ENCODE peak calls at places on chromosomes 6 and 20, in seven cellular contexts. A is fibroblast of lung, C is heart right ventricle, L is heart left ventricle, K is hepatocyte, X is Caco-2, H is IMR-90. R is an unnamed sample.

GRCh38 chr6:4055420-4056041 is 23.4 kb downstream of the FAM217A start:
- DNase-seq in H (peak; percentile 89), X (no peak), L (no peak), C (peak; percentile 30), A (peak; percentile 77), K (peak; percentile 74), R (peak; percentile 19)

GRCh38 chr6:161744211-161745067 is 470.6 kb upstream of the AGPAT4 start:
- DNase-seq in A (peak; percentile 70), X (no peak), K (no peak), C (no peak), H (no peak), L (no peak), R (no peak)

GRCh38 chr6:167137881-167138280 is 15.0 kb downstream of the CCR6 start:
- DNase-seq in K (no peak), A (no peak), H (no peak), L (no peak), C (no peak), X (no peak), R (no peak)

GRCh38 chr20:31543966-31544598 is 29.8 kb downstream of the HM13 start:
- DNase-seq in X (no peak), A (peak; percentile 97), H (peak; percentile 98), C (no peak), L (no peak), K (peak; percentile 82), R (no peak)

GRCh38 chr6:20319520-20320357 is 81.9 kb upstream of the E2F3 start:
- DNase-seq in C (no peak), A (no peak), H (no peak), L (peak; percentile 75), X (no peak), K (no peak), R (no peak)

GRCh38 chr6:436308-437041 is 44.9 kb downstream of the IRF4 start:
- DNase-seq in A (peak; percentile 75), K (no peak), C (no peak), L (peak; percentile 43), X (no peak), H (peak; percentile 60), R (no peak)

GRCh38 chr6:57207141-57207540 is 15.0 kb downstream of the RAB23 start:
- DNase-seq in H (peak; percentile 65), K (no peak), A (peak; percentile 80), X (no peak), C (no peak), L (no peak), R (no peak)

GRCh38 chr20:33604991-33605370 is 57.1 kb upstream of the C20orf144 start:
- DNase-seq in K (no peak), A (no peak), X (no peak), C (no peak), L (no peak), H (no peak), R (no peak)

GRCh38 chr6:134873500-134874388 is 76.2 kb downstream of the ALDH8A1 start:
- DNase-seq in A (no peak), L (no peak), X (no peak), C (no peak), K (no peak), H (no peak), R (no peak)

GRCh38 chr6:107443904-107444267 is 15.5 kb downstream of the PDSS2 start:
- DNase-seq in X (no peak), L (no peak), H (no peak), C (no peak), A (peak; percentile 15), K (no peak), R (no peak)

GRCh38 chr20:5933802-5934436 is 16.4 kb downstream of the TRMT6 start:
- DNase-seq in H (no peak), X (no peak), C (peak; percentile 7), K (no peak), A (no peak), L (no peak), R (no peak)

GRCh38 chr6:85464722-85465150 is 14.9 kb downstream of the NT5E start:
- DNase-seq in A (peak; percentile 94), K (no peak), X (no peak), C (no peak), H (peak; percentile 98), L (no peak), R (no peak)

GRCh38 chr20:34907616-34908469 is 31.4 kb downstream of the ACSS2 start:
- DNase-seq in L (no peak), C (peak; percentile 72), H (peak; percentile 92), X (no peak), A (peak; percentile 89), K (peak; percentile 73), R (peak; percentile 42)

GRCh38 chr6:52647199-52647598 is 23.7 kb upstream of the TMEM14A start:
- DNase-seq in K (no peak), L (no peak), A (peak; percentile 30), C (no peak), X (no peak), H (peak; percentile 72), R (no peak)

GRCh38 chr6:144334150-144334708 is 49.1 kb downstream of the UTRN start:
- DNase-seq in K (no peak), C (no peak), X (no peak), A (no peak), H (no peak), L (no peak), R (no peak)

GRCh38 chr6:87407531-87407895 is 259 bp upstream of the CFAP206 start:
- DNase-seq in X (no peak), L (no peak), C (peak; percentile 40), H (peak; percentile 41), A (peak; percentile 37), K (peak; percentile 64), R (peak; percentile 6)

GRCh38 chr20:56445540-56445939 is 22.9 kb upstream of the RTF2 start:
- DNase-seq in X (no peak), C (no peak), K (no peak), A (no peak), L (no peak), H (no peak), R (no peak)

GRCh38 chr20:49821850-49822249 is 9.2 kb downstream of the SLC9A8 start:
- DNase-seq in H (peak; percentile 71), K (no peak), C (peak; percentile 24), L (no peak), X (no peak), A (peak; percentile 81), R (no peak)

GRCh38 chr20:62573856-62574611 is 68.3 kb upstream of the SLCO4A1 start:
- DNase-seq in X (no peak), C (no peak), A (no peak), H (no peak), L (no peak), K (no peak), R (no peak)

DNA sequence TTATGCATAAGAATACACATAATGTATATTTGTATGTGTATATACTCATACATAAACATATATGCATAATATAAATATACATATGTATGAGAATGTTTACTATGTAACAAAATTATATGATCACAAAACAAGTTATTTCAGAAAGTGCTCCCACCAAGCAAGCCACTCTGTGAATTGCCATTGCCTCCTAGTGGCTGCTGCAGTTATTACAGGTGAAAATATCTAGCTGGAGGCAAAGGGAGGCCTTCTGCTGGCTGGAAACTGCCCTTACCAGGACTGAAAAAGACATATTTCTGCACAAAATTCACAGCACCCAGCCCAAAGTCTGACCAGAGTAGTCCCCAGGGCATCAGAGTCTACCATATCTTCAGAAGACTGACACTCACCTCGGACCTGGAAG is 14.4 kb upstream of the ADAM33 start:
- DNase-seq in H (no peak), X (no peak), C (no peak), A (no peak), K (no peak), L (no peak), R (no peak)
- TF ChIP-seq CTCF in H (peak; percentile 38), X (no peak), C (peak; percentile 15), A (peak; percentile 67), K (peak; percentile 21), L (no peak), R (no peak)

GRCh38 chr6:159047896-159048685 is 3.3 kb upstream of the TAGAP start:
- DNase-seq in L (no peak), H (no peak), A (no peak), C (no peak), K (no peak), X (no peak), R (no peak)
- H3K4me1 ChIP-seq in L (peaks cover 10% of the 10 kb centered on the region), H (no peaks in the 10 kb centered on the region), A (no peaks in the 10 kb centered on the region), C (peaks cover 3% of the 10 kb centered on the region), K (peaks cover 8% of the 10 kb centered on the region), X (no peaks in the 10 kb centered on the region), R (no peaks in the 10 kb centered on the region)

GRCh38 chr6:32086661-32087573 is 22.2 kb downstream of the TNXB start:
- DNase-seq in K (no peak), X (no peak), C (no peak), L (peak; percentile 71), A (peak; percentile 87), H (peak; percentile 88), R (no peak)
- H3K4me3 ChIP-seq in K (no peak overlapping the region), X (no peak overlapping the region), C (peak overlapping the region; percentile 2), L (peak overlapping the region; percentile 37), A (no peak overlapping the region), H (no peak overlapping the region), R (no peak overlapping the region)

GRCh38 chr20:1085515-1086272 is 32.7 kb upstream of the PSMF1 start:
- DNase-seq in H (no peak), C (no peak), X (no peak), A (no peak), L (no peak), K (no peak), R (no peak)
- TF ChIP-seq CTCF in H (no peak), C (no peak), X (no peak), A (no peak), L (no peak), K (no peak), R (no peak)

DNA sequence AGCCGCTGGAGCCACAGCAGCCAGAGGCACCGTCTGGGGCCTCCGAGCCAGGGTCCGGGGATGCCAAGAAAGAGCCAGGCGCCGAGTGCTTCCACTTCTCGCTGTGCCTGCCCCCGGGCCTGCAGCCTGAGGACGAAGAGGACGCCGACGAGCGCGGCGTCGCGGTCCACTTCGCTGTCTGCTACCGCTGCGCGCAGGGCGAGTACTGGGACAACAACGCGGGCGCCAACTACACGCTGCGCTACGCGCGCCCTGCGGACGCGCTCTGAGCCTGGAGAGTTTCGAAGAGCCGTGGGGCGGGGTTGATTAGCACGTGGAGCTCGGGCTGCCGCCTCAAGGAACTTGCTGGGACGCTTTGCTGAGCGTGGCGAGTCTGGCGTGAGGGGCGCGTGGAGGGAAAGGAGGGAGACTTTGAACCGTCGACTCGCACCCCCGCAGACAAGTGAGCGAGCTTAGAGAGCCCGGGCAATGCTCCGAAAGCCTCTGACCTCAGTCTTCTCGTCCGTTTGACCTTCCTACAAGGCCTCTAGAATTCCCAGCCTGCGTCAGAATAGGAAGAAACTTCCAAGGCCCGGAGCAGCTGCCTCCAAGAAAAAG is 1.3 kb downstream of the PPP1R3G start:
- DNase-seq in L (no peak), K (no peak), C (no peak), H (no peak), X (no peak), A (peak; percentile 6), R (no peak)
- H3K4me1 ChIP-seq in L (peaks cover 19% of the 10 kb centered on the region), K (peaks cover 8% of the 10 kb centered on the region), C (peaks cover 50% of the 10 kb centered on the region), H (peaks cover 12% of the 10 kb centered on the region), X (no peaks in the 10 kb centered on the region), A (peaks cover 15% of the 10 kb centered on the region), R (peaks cover 3% of the 10 kb centered on the region)

GRCh38 chr20:537983-538382 is 5.6 kb downstream of the CSNK2A1 start:
- DNase-seq in K (no peak), L (no peak), A (no peak), X (no peak), H (no peak), C (no peak), R (no peak)
- H3K4me3 ChIP-seq in K (no peak overlapping the region), L (no peak overlapping the region), A (no peak overlapping the region), X (no peak overlapping the region), H (no peak overlapping the region), C (no peak overlapping the region), R (no peak overlapping the region)

R was measured in pancreas.